ENCODE peak calls at places on chromosome 22, in seven cellular contexts. One of them, this sample, is unnamed. For H3K4me1, the result is how much of the 10 kb centered on the place peaks cover.

GRCh38 chr22:36432592-36433317 is 45.0 kb upstream of the MYH9 start:
- DNase-seq in A549: no peak
- DNase-seq in H9: no peak
- DNase-seq in cardiac muscle cell: peak
- DNase-seq in upper lobe of right lung: no peak
- DNase-seq in Caco-2: no peak
- DNase-seq in IMR-90: no peak
- DNase-seq in this sample: no peak

GRCh38 chr22:36763576-36763975 is 12.3 kb downstream of the IFT27 start:
- DNase-seq in cardiac muscle cell: no peak
- DNase-seq in Caco-2: no peak
- DNase-seq in IMR-90: no peak
- DNase-seq in H9: peak
- DNase-seq in A549: no peak
- DNase-seq in upper lobe of right lung: peak
- DNase-seq in this sample: peak

GRCh38 chr22:48894804-48895250 is 932.8 kb downstream of the BRD1 start:
- DNase-seq in A549: no peak
- DNase-seq in Caco-2: no peak
- DNase-seq in IMR-90: no peak
- DNase-seq in H9: no peak
- DNase-seq in upper lobe of right lung: peak
- DNase-seq in cardiac muscle cell: no peak
- DNase-seq in this sample: no peak

GRCh38 chr22:31313366-31314147 is 21.3 kb upstream of the PIK3IP1 start:
- DNase-seq in H9: peak
- DNase-seq in upper lobe of right lung: peak
- DNase-seq in cardiac muscle cell: peak
- DNase-seq in IMR-90: peak
- DNase-seq in Caco-2: peak
- DNase-seq in A549: peak
- DNase-seq in this sample: peak

GRCh38 chr22:49365191-49365837 is 462.4 kb downstream of the BRD1 start:
- DNase-seq in A549: no peak
- DNase-seq in upper lobe of right lung: peak
- DNase-seq in IMR-90: no peak
- DNase-seq in H9: no peak
- DNase-seq in Caco-2: no peak
- DNase-seq in cardiac muscle cell: no peak
- DNase-seq in this sample: no peak

GRCh38 chr22:19524170-19525115 is at the start of gene CLDN5:
- DNase-seq in Caco-2: no peak
- DNase-seq in upper lobe of right lung: no peak
- DNase-seq in A549: no peak
- DNase-seq in cardiac muscle cell: peak
- DNase-seq in IMR-90: no peak
- DNase-seq in H9: peak
- DNase-seq in this sample: no peak

GRCh38 chr22:19821523-19822300 is 33.0 kb downstream of the GNB1L start:
- DNase-seq in cardiac muscle cell: no peak
- DNase-seq in IMR-90: no peak
- DNase-seq in H9: peak
- DNase-seq in upper lobe of right lung: peak
- DNase-seq in Caco-2: no peak
- DNase-seq in A549: no peak
- DNase-seq in this sample: no peak

GRCh38 chr22:24875862-24876506 is 70.0 kb downstream of the SGSM1 start:
- DNase-seq in Caco-2: peak
- DNase-seq in cardiac muscle cell: peak
- DNase-seq in H9: peak
- DNase-seq in IMR-90: no peak
- DNase-seq in A549: peak
- DNase-seq in upper lobe of right lung: no peak
- DNase-seq in this sample: no peak

GRCh38 chr22:19798825-19799224 is 38.2 kb downstream of the TBX1 start:
- DNase-seq in Caco-2: no peak
- DNase-seq in IMR-90: no peak
- DNase-seq in A549: no peak
- DNase-seq in cardiac muscle cell: no peak
- DNase-seq in upper lobe of right lung: no peak
- DNase-seq in H9: no peak
- DNase-seq in this sample: no peak

GRCh38 chr22:26713823-26714449 is 56.5 kb downstream of the MIAT start:
- DNase-seq in IMR-90: no peak
- DNase-seq in A549: peak
- DNase-seq in cardiac muscle cell: peak
- DNase-seq in upper lobe of right lung: no peak
- DNase-seq in Caco-2: no peak
- DNase-seq in H9: no peak
- DNase-seq in this sample: no peak

GRCh38 chr22:49735411-49736311 is 92.0 kb downstream of the BRD1 start:
- DNase-seq in A549: no peak
- DNase-seq in H9: peak
- DNase-seq in cardiac muscle cell: peak
- DNase-seq in IMR-90: no peak
- DNase-seq in Caco-2: peak
- DNase-seq in upper lobe of right lung: peak
- DNase-seq in this sample: no peak

GRCh38 chr22:37351268-37351667 is 69.0 kb downstream of the CYTH4 start:
- DNase-seq in Caco-2: no peak
- DNase-seq in IMR-90: no peak
- DNase-seq in cardiac muscle cell: no peak
- DNase-seq in upper lobe of right lung: no peak
- DNase-seq in A549: no peak
- DNase-seq in H9: no peak
- DNase-seq in this sample: no peak

GRCh38 chr22:39496131-39496838 is 5.8 kb upstream of the MIEF1 start:
- DNase-seq in H9: peak
- DNase-seq in A549: peak
- DNase-seq in Caco-2: peak
- DNase-seq in cardiac muscle cell: peak
- DNase-seq in upper lobe of right lung: peak
- DNase-seq in IMR-90: peak
- DNase-seq in this sample: no peak

GRCh38 chr22:40595497-40596234 is 40.9 kb downstream of the MRTFA start:
- DNase-seq in H9: no peak
- DNase-seq in upper lobe of right lung: no peak
- DNase-seq in A549: no peak
- DNase-seq in IMR-90: no peak
- DNase-seq in Caco-2: no peak
- DNase-seq in cardiac muscle cell: no peak
- DNase-seq in this sample: no peak

GRCh38 chr22:20436309-20437252 is 1.0 kb downstream of the SCARF2 start:
- DNase-seq in cardiac muscle cell: peak
- DNase-seq in H9: peak
- DNase-seq in upper lobe of right lung: peak
- DNase-seq in Caco-2: peak
- DNase-seq in A549: no peak
- DNase-seq in IMR-90: peak
- DNase-seq in this sample: no peak

GRCh38 chr22:29635734-29636357 is 32.4 kb downstream of the NF2 start:
- DNase-seq in Caco-2: peak
- DNase-seq in IMR-90: peak
- DNase-seq in upper lobe of right lung: no peak
- DNase-seq in cardiac muscle cell: peak
- DNase-seq in A549: peak
- DNase-seq in H9: no peak
- DNase-seq in this sample: peak

GRCh38 chr22:46092011-46092410 is 58.3 kb upstream of the PPARA start:
- DNase-seq in Caco-2: no peak
- DNase-seq in IMR-90: no peak
- DNase-seq in H9: no peak
- DNase-seq in upper lobe of right lung: no peak
- DNase-seq in cardiac muscle cell: no peak
- DNase-seq in A549: no peak
- DNase-seq in this sample: no peak

GRCh38 chr22:48954781-48955311 is 872.8 kb downstream of the BRD1 start:
- DNase-seq in H9: peak
- DNase-seq in Caco-2: no peak
- DNase-seq in A549: no peak
- DNase-seq in upper lobe of right lung: peak
- DNase-seq in IMR-90: no peak
- DNase-seq in cardiac muscle cell: no peak
- DNase-seq in this sample: no peak

GRCh38 chr22:27836181-27836580 is 34.6 kb upstream of the MN1 start:
- DNase-seq in Caco-2: no peak
- DNase-seq in IMR-90: no peak
- DNase-seq in cardiac muscle cell: no peak
- DNase-seq in A549: no peak
- DNase-seq in upper lobe of right lung: no peak
- DNase-seq in H9: no peak
- DNase-seq in this sample: no peak

GRCh38 chr22:38180841-38181452 is 683 bp downstream of the PLA2G6 start:
- DNase-seq in upper lobe of right lung: peak
- DNase-seq in A549: no peak
- DNase-seq in IMR-90: no peak
- DNase-seq in Caco-2: peak
- DNase-seq in H9: no peak
- DNase-seq in cardiac muscle cell: no peak
- DNase-seq in this sample: no peak

GRCh38 chr22:48772286-48772907 is 1055.3 kb downstream of the BRD1 start:
- DNase-seq in A549: no peak
- DNase-seq in upper lobe of right lung: no peak
- DNase-seq in Caco-2: no peak
- DNase-seq in IMR-90: no peak
- DNase-seq in cardiac muscle cell: no peak
- DNase-seq in H9: no peak
- DNase-seq in this sample: no peak

GRCh38 chr22:36383110-36383581 is 4.6 kb downstream of the MYH9 start:
- DNase-seq in upper lobe of right lung: no peak
- DNase-seq in cardiac muscle cell: no peak
- DNase-seq in IMR-90: peak
- DNase-seq in Caco-2: no peak
- DNase-seq in H9: no peak
- DNase-seq in A549: no peak
- DNase-seq in this sample: no peak

GRCh38 chr22:45731041-45731797 is 59.6 kb downstream of the ATXN10 start:
- DNase-seq in H9: no peak
- DNase-seq in A549: peak
- DNase-seq in upper lobe of right lung: no peak
- DNase-seq in Caco-2: no peak
- DNase-seq in cardiac muscle cell: peak
- DNase-seq in IMR-90: peak
- DNase-seq in this sample: no peak

GRCh38 chr22:19811211-19811621 is 43.5 kb downstream of the GNB1L start:
- DNase-seq in A549: no peak
- DNase-seq in Caco-2: no peak
- DNase-seq in IMR-90: no peak
- DNase-seq in H9: no peak
- DNase-seq in upper lobe of right lung: no peak
- DNase-seq in cardiac muscle cell: no peak
- DNase-seq in this sample: no peak

GRCh38 chr22:49294656-49295464 is 532.8 kb downstream of the BRD1 start:
- DNase-seq in Caco-2: no peak
- DNase-seq in upper lobe of right lung: peak
- DNase-seq in IMR-90: no peak
- DNase-seq in H9: peak
- DNase-seq in cardiac muscle cell: no peak
- DNase-seq in A549: no peak
- DNase-seq in this sample: no peak

GRCh38 chr22:25680949-25681348 is 61.0 kb upstream of the MYO18B start:
- DNase-seq in H9: no peak
- DNase-seq in cardiac muscle cell: no peak
- DNase-seq in IMR-90: no peak
- DNase-seq in Caco-2: no peak
- DNase-seq in upper lobe of right lung: no peak
- DNase-seq in A549: no peak
- DNase-seq in this sample: no peak

DNA sequence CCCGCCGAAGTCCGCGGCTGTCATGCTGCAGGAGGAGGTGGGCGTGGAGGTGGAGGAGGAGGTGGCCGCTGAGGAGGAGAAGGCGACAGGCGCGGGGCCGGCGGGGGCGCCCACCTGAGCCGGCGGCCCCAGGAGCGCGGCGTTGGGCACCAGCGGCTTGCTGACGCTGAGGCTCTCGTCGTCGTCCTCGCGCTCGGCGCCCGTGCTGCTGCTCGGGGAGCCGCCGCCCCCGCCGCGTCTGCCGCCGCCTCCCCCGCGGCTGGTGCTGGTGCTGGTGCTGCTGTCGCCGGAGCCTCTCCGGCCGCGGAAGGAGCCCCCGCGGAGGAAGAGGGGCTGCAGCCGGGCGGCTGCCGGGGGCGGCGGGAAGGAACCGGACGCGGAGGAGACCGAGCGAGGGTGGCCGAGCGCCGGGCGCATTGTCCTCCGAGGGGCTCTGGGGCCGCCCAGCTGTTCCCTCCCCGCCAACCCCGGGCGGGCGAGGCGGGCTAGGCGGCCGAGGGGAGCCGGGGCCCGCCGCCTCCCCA is 387 bp downstream of the TMEM121B start:
- DNase-seq in Caco-2: no peak
- DNase-seq in cardiac muscle cell: peak
- DNase-seq in IMR-90: no peak
- DNase-seq in A549: no peak
- DNase-seq in upper lobe of right lung: no peak
- DNase-seq in H9: no peak
- DNase-seq in this sample: no peak
- H3K4me1 ChIP-seq in Caco-2: under half
- H3K4me1 ChIP-seq in cardiac muscle cell: under half
- H3K4me1 ChIP-seq in IMR-90: under half
- H3K4me1 ChIP-seq in A549: under half
- H3K4me1 ChIP-seq in upper lobe of right lung: under half
- H3K4me1 ChIP-seq in H9: under half
- H3K4me1 ChIP-seq in this sample: under half

DNA sequence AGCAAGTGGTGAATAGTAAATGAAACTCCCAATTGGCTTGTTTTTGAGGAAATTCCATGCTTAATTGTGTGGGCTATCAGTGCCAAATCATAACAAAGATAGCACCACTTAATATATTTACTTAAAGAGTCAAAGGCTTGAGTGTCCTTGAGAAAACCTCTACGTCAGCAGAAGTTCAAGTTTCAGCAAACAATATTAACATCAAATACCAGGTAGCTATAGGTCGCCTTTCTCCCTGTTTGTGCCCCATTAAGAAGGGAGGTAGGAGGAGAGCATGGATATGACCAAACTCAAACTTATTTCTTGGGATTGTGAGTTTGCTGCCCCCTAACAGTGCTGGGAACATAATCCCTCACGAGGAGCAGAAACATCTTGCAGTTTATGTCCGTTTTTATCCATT is 105.6 kb upstream of the SYN3 start:
- DNase-seq in upper lobe of right lung: no peak
- DNase-seq in H9: no peak
- DNase-seq in Caco-2: no peak
- DNase-seq in A549: no peak
- DNase-seq in cardiac muscle cell: no peak
- DNase-seq in IMR-90: no peak
- DNase-seq in this sample: no peak
- H3K4me1 ChIP-seq in upper lobe of right lung: under half
- H3K4me1 ChIP-seq in H9: under half
- H3K4me1 ChIP-seq in Caco-2: under half
- H3K4me1 ChIP-seq in A549: under half
- H3K4me1 ChIP-seq in cardiac muscle cell: under half
- H3K4me1 ChIP-seq in IMR-90: under half
- H3K4me1 ChIP-seq in this sample: under half

GRCh38 chr22:41596776-41597634 is 7.4 kb upstream of the PMM1 start:
- DNase-seq in Caco-2: peak
- DNase-seq in cardiac muscle cell: peak
- DNase-seq in H9: peak
- DNase-seq in upper lobe of right lung: peak
- DNase-seq in A549: peak
- DNase-seq in IMR-90: peak
- DNase-seq in this sample: no peak
- H3K4me1 ChIP-seq in Caco-2: under half
- H3K4me1 ChIP-seq in cardiac muscle cell: under half
- H3K4me1 ChIP-seq in H9: under half
- H3K4me1 ChIP-seq in upper lobe of right lung: under half
- H3K4me1 ChIP-seq in A549: under half
- H3K4me1 ChIP-seq in IMR-90: under half
- H3K4me1 ChIP-seq in this sample: under half

GRCh38 chr22:44726439-44726838 is 24.4 kb downstream of the PRR5 start:
- DNase-seq in IMR-90: no peak
- DNase-seq in upper lobe of right lung: no peak
- DNase-seq in A549: no peak
- DNase-seq in Caco-2: no peak
- DNase-seq in cardiac muscle cell: no peak
- DNase-seq in H9: no peak
- DNase-seq in this sample: no peak
- H3K4me1 ChIP-seq in IMR-90: under half
- H3K4me1 ChIP-seq in upper lobe of right lung: under half
- H3K4me1 ChIP-seq in A549: under half
- H3K4me1 ChIP-seq in Caco-2: under half
- H3K4me1 ChIP-seq in cardiac muscle cell: under half
- H3K4me1 ChIP-seq in H9: under half
- H3K4me1 ChIP-seq in this sample: under half

This sample was measured in foreskin keratinocyte.